ENCODE peak calls at places on chromosomes 5 and 9, in four cellular contexts. D is GM12891, P is GM12892, X is K562. N is an unnamed sample.

GRCh38 chr5:51986733-51987132 is 603.5 kb downstream of the ISL1 start:
- DNase-seq in P (no peak), X (no peak), D (no peak), N (no peak)

GRCh38 chr5:73691301-73691700 is 65.3 kb downstream of the ARHGEF28 start:
- DNase-seq in X (no peak), P (no peak), D (no peak), N (no peak)

GRCh38 chr5:14738050-14738449 is 73.5 kb downstream of the OTULIN start:
- DNase-seq in D (no peak), P (no peak), X (no peak), N (no peak)

GRCh38 chr5:132457371-132458225 is 33.0 kb downstream of the IRF1 start:
- DNase-seq in X (no peak), D (no peak), P (no peak), N (no peak)

GRCh38 chr5:34496258-34496657 is 159.9 kb upstream of the RAI14 start:
- DNase-seq in X (no peak), P (no peak), D (no peak), N (no peak)

GRCh38 chr9:112103405-112103804 is 71.7 kb downstream of the SUSD1 start:
- DNase-seq in X (no peak), D (no peak), P (no peak), N (no peak)

GRCh38 chr5:104345513-104345823 is 782.9 kb upstream of the NUDT12 start:
- DNase-seq in X (no peak), D (no peak), P (no peak), N (no peak)

GRCh38 chr5:72108200-72109050 is 1.1 kb downstream of the MAP1B start:
- DNase-seq in X (peak; percentile 88), D (peak; percentile 44), P (peak; percentile 30), N (peak; percentile 82)

GRCh38 chr9:120583958-120584369 is 4.0 kb upstream of the CDK5RAP2 start:
- DNase-seq in P (peak; percentile 21), X (peak; percentile 53), D (no peak), N (peak; percentile 62)

DNA sequence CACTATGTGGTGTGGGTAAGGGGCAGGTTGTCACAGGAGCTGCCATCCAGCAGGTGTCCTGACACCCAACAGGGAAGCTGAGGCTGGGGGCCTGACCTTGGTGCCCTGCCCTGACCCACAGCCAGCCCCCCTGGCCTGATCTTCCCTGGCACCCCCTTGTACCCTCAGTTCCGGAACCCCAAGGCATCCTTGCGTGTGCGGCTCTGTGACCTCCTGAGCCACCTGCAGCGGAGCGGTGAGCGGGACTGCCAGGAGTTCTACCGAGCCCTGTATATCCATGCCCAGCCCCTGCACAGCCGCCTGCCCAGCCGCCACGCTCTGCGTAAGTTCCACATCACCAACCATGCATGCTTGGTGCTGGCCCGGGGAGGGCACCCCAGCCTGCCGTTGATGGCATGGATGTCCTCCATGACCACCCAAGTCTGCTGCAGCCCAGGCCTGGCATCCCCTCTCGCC is 14.4 kb downstream of the CARD19 start:
- DNase-seq in X (no peak), P (no peak), D (no peak), N (no peak)
- TF ChIP-seq TAF1 in X (no peak), P (no peak), D (no peak), N (no peak)

GRCh38 chr9:108443278-108443633 is 412.5 kb downstream of the ACTL7B start:
- DNase-seq in X (no peak), P (no peak), D (no peak), N (no peak)

GRCh38 chr9:108445431-108446018 is 410.3 kb downstream of the ACTL7B start:
- DNase-seq in D (no peak), P (no peak), X (no peak), N (no peak)

GRCh38 chr9:108442604-108443277 is 413.0 kb downstream of the ACTL7B start:
- DNase-seq in P (no peak), X (no peak), D (no peak), N (no peak)

GRCh38 chr9:108443741-108444140 is 412.0 kb downstream of the ACTL7B start:
- DNase-seq in P (no peak), X (no peak), D (no peak), N (no peak)

DNA sequence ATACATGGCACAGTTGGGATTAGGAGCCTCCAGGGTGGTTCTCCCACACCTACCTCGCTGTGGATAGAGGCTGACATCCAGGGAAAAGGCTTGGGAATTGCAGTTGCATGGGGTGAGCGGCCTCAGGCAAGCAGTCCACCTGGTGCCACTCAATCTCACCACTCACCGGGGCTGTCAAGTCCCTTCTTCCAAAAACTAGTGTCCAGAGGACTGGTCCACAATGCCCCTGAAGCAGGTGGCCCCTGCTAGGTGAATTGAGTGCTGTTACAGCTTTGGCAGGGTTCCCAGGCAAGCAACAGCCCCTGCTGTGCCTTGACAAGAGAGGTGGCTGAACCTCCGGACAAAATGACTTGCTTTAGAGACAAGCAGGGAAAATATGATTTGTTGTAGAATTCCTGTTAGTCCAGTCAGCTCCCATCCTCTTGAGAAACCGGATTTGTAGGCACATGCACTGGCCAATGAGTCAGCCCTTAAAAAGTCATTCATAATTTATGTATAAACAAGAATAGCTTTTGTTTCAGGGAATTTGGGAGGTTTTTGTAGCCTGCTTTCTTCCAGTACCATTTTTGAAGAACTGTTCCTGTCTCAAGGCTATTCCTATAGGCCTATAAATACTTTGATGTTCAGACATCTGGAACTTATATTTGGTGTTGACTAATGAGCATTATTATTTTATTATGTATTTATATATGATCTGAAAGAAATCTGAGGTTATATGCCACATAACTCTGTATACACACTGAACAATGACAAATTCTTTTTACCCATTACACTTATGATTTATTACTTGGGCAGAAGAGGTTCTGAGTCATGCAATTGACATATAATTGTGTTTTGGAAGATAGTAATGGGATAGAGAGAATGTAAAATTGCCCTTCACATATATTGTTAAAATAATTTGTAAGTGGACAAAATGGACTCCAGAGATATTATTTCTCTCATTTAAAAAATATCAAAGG is 411.1 kb downstream of the ACTL7B start:
- DNase-seq in X (no peak), D (no peak), P (no peak), N (no peak)
- TF ChIP-seq TAF1 in X (no peak), D (no peak), P (no peak), N (peak; percentile 19)

DNA sequence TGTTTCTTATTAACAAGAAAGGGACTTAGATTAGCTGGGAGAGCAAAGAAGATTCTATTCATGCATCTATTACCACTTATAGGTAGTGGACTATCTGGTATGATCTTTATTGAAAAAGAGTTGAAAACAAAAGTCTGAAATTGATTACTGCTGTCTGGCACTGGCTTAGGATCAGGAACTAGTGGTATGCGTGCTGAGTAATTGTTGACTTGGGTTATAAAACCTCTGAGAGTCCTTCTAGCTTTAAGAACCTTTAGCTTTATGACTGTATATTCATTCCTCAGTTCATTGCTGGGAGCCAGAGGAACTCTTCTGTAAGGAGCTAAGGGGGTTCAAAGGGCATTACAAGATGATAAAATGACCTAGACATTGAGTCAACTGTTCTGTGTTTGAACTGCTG is 7.6 kb downstream of the SLC1A1 start:
- DNase-seq in P (no peak), X (no peak), D (no peak), N (no peak)
- TF ChIP-seq TAF1 in P (no peak), X (no peak), D (no peak), N (no peak)

GRCh38 chr5:143374496-143375217 is 28.8 kb downstream of the NR3C1 start:
- DNase-seq in X (no peak), P (no peak), D (no peak), N (no peak)

GRCh38 chr5:143376195-143376772 is 27.2 kb downstream of the NR3C1 start:
- DNase-seq in D (no peak), X (no peak), P (no peak), N (no peak)

GRCh38 chr5:143372187-143372829 is 31.2 kb downstream of the NR3C1 start:
- DNase-seq in P (no peak), X (no peak), D (no peak), N (no peak)

DNA sequence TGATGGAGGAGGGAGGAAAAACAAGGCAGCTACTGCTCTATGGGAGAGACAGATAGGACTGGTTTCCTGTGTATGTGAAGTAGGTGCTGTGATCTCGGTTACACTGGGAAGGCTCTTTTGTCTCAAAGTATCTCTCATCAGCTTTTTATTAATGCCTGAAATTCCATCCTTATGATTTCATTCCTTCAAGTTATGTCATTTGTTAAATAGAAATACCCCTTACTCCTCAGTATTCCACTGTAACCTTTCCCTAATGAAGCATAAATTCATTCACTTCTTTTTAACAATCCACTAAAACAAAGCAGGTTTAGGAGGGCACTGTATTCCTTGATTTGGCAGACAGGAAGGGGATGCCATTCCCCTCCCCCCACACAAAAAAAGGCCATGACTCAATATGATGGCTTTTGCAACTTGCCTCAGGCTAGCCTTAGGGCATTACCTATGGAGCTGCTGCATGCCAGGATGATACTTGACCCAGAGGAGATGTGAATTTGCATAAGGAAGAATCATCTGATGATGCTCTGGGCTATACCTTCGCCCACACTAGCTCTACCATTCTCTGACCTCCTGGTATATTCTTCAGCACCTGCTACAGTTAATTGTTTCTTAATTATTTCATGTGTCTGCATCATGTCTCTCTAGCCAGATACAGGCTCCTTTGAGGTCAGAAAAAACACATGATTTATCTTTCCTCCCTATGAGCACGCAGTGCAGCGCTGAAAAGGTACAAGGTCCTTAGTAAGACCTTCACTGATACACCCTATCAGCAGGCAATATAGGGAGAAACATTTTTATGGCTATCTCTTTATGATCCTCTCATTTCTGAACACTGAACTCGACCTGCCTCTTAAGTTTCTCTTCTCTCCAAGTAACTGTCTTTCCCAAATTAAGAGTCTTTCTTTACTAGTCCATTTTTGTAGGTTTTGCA is 26.3 kb downstream of the NR3C1 start:
- DNase-seq in D (no peak), P (no peak), X (no peak), N (no peak)
- TF ChIP-seq TAF1 in D (no peak), P (no peak), X (no peak), N (peak; percentile 3)

DNA sequence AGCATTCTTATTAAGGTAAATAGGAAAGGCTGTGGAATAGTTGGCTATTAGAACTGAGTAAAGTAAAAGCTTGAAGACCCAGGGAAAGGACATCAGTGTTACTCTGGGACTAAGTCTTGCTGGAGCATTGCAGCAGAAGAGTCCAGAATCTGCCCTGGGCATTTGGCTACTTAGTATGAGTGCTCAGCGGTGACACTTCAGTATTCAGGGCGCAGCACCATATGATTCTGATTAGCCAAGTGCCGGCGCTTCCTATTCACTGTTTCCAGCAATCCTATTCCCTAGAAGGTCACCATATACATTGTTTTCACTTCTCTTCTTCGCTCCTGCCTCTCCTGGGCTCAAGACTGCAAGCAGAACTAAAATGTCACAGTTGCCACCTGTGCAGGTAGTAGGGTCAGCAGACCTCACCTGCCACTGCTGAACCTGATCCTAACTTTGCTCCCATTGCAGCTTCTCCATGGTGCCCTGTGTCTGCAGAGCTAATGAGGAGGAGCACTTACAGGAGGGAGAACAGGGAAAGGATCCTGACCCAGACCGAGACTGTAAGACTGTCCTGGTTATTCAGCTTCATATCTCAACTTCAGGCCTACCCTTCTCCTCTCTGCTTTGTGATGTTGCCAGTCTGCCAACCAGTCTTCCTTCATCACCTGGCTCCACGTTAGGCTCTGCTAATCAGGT is 313.6 kb upstream of the PIK3R1 start:
- DNase-seq in X (no peak), P (no peak), D (no peak), N (no peak)
- TF ChIP-seq TAF1 in X (no peak), P (no peak), D (no peak), N (no peak)

DNA sequence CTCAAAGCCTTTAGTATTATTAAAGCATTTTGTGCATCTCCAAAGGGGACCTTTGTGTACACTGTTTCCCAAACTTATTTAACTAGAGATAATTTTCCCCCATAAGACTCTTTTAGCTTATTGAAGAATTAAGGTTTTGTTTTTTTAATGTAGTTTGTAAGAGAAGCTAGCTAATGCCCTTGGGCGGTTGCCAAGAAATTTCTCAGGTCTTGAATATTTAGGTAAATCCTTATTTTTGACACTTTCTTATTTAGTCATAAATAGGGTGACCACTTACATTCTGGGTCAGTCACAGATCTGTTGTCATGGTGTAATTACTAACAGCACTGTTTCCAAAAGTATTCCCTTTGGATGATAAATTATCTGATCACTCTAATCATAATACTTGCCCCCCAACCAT is 27.2 kb downstream of the TNFAIP8 start:
- DNase-seq in X (no peak), P (no peak), D (no peak), N (no peak)
- TF ChIP-seq TAF1 in X (no peak), P (no peak), D (no peak), N (no peak)

GRCh38 chr5:146426853-146427618 is 20.1 kb upstream of the TCERG1 start:
- DNase-seq in X (peak; percentile 46), P (no peak), D (no peak), N (peak; percentile 49)
- TF ChIP-seq TAF1 in X (no peak), P (no peak), D (peak; percentile 17), N (no peak)